ENCODE peak calls at places on chromosomes 1 and 21, in nine cellular contexts. One of them, this sample, is unnamed.

GRCh38 chr1:228367798-228368791 is 38.5 kb downstream of the TRIM11 start:
- DNase-seq in fibroblast of lung: no peak
- DNase-seq in H9: peak
- DNase-seq in astrocyte: no peak
- DNase-seq in fibroblast of pulmonary artery: no peak
- DNase-seq in activated B cell treated with CpG ODN at 0.5 μM for 24 hours: no peak
- DNase-seq in CD8-positive, alpha-beta T cell: no peak
- DNase-seq in astrocyte of the cerebellum: no peak
- DNase-seq in OCI-LY7: peak
- DNase-seq in this sample: no peak

GRCh38 chr1:3903141-3904005 is 3.3 kb upstream of the C1orf174 start:
- DNase-seq in fibroblast of lung: no peak
- DNase-seq in H9: no peak
- DNase-seq in astrocyte: no peak
- DNase-seq in fibroblast of pulmonary artery: no peak
- DNase-seq in activated B cell treated with CpG ODN at 0.5 μM for 24 hours: no peak
- DNase-seq in CD8-positive, alpha-beta T cell: no peak
- DNase-seq in astrocyte of the cerebellum: no peak
- DNase-seq in OCI-LY7: peak
- DNase-seq in this sample: no peak

GRCh38 chr1:108830119-108831008 is 26.5 kb downstream of the AKNAD1 start:
- DNase-seq in fibroblast of lung: peak
- DNase-seq in H9: no peak
- DNase-seq in astrocyte: peak
- DNase-seq in fibroblast of pulmonary artery: peak
- DNase-seq in activated B cell treated with CpG ODN at 0.5 μM for 24 hours: no peak
- DNase-seq in CD8-positive, alpha-beta T cell: no peak
- DNase-seq in astrocyte of the cerebellum: peak
- DNase-seq in OCI-LY7: no peak
- DNase-seq in this sample: no peak

GRCh38 chr1:233721003-233721595 is 107.2 kb downstream of the KCNK1 start:
- DNase-seq in fibroblast of lung: no peak
- DNase-seq in H9: no peak
- DNase-seq in astrocyte: no peak
- DNase-seq in fibroblast of pulmonary artery: no peak
- DNase-seq in activated B cell treated with CpG ODN at 0.5 μM for 24 hours: no peak
- DNase-seq in CD8-positive, alpha-beta T cell: no peak
- DNase-seq in astrocyte of the cerebellum: no peak
- DNase-seq in OCI-LY7: no peak
- DNase-seq in this sample: no peak

GRCh38 chr21:35575280-35575915 is 484.9 kb downstream of the SETD4 start:
- DNase-seq in fibroblast of lung: peak
- DNase-seq in H9: no peak
- DNase-seq in astrocyte: peak
- DNase-seq in fibroblast of pulmonary artery: peak
- DNase-seq in activated B cell treated with CpG ODN at 0.5 μM for 24 hours: no peak
- DNase-seq in CD8-positive, alpha-beta T cell: no peak
- DNase-seq in astrocyte of the cerebellum: peak
- DNase-seq in OCI-LY7: no peak
- DNase-seq in this sample: no peak

GRCh38 chr1:64111787-64112186 is 91.6 kb upstream of the UBE2U start:
- DNase-seq in fibroblast of lung: peak
- DNase-seq in H9: no peak
- DNase-seq in astrocyte: no peak
- DNase-seq in fibroblast of pulmonary artery: no peak
- DNase-seq in activated B cell treated with CpG ODN at 0.5 μM for 24 hours: no peak
- DNase-seq in CD8-positive, alpha-beta T cell: no peak
- DNase-seq in astrocyte of the cerebellum: no peak
- DNase-seq in OCI-LY7: no peak
- DNase-seq in this sample: no peak

GRCh38 chr1:52629021-52629643 is 3.8 kb upstream of the SHISAL2A start:
- DNase-seq in fibroblast of lung: no peak
- DNase-seq in H9: peak
- DNase-seq in astrocyte: no peak
- DNase-seq in fibroblast of pulmonary artery: no peak
- DNase-seq in activated B cell treated with CpG ODN at 0.5 μM for 24 hours: no peak
- DNase-seq in CD8-positive, alpha-beta T cell: no peak
- DNase-seq in astrocyte of the cerebellum: no peak
- DNase-seq in OCI-LY7: no peak
- DNase-seq in this sample: no peak

GRCh38 chr1:190436615-190437014 is 41.0 kb downstream of the BRINP3 start:
- DNase-seq in fibroblast of lung: peak
- DNase-seq in H9: no peak
- DNase-seq in astrocyte: peak
- DNase-seq in fibroblast of pulmonary artery: peak
- DNase-seq in activated B cell treated with CpG ODN at 0.5 μM for 24 hours: no peak
- DNase-seq in CD8-positive, alpha-beta T cell: no peak
- DNase-seq in astrocyte of the cerebellum: peak
- DNase-seq in OCI-LY7: peak
- DNase-seq in this sample: no peak

GRCh38 chr21:39633043-39633442 is 20.3 kb downstream of the B3GALT5 start:
- DNase-seq in fibroblast of lung: peak
- DNase-seq in H9: no peak
- DNase-seq in astrocyte: peak
- DNase-seq in fibroblast of pulmonary artery: no peak
- DNase-seq in activated B cell treated with CpG ODN at 0.5 μM for 24 hours: no peak
- DNase-seq in CD8-positive, alpha-beta T cell: no peak
- DNase-seq in astrocyte of the cerebellum: no peak
- DNase-seq in OCI-LY7: no peak
- DNase-seq in this sample: no peak

GRCh38 chr1:46180082-46180616 is 3.9 kb upstream of the P3R3URF start:
- DNase-seq in fibroblast of lung: no peak
- DNase-seq in H9: peak
- DNase-seq in astrocyte: no peak
- DNase-seq in fibroblast of pulmonary artery: no peak
- DNase-seq in activated B cell treated with CpG ODN at 0.5 μM for 24 hours: no peak
- DNase-seq in CD8-positive, alpha-beta T cell: no peak
- DNase-seq in astrocyte of the cerebellum: no peak
- DNase-seq in OCI-LY7: peak
- DNase-seq in this sample: no peak

GRCh38 chr1:204598319-204598969 is 82.2 kb downstream of the MDM4 start:
- DNase-seq in fibroblast of lung: no peak
- DNase-seq in H9: no peak
- DNase-seq in astrocyte: no peak
- DNase-seq in fibroblast of pulmonary artery: no peak
- DNase-seq in activated B cell treated with CpG ODN at 0.5 μM for 24 hours: no peak
- DNase-seq in CD8-positive, alpha-beta T cell: no peak
- DNase-seq in astrocyte of the cerebellum: no peak
- DNase-seq in OCI-LY7: no peak
- DNase-seq in this sample: no peak

GRCh38 chr1:155086182-155086741 is 7.6 kb downstream of the EFNA3 start:
- DNase-seq in fibroblast of lung: no peak
- DNase-seq in H9: peak
- DNase-seq in astrocyte: no peak
- DNase-seq in fibroblast of pulmonary artery: peak
- DNase-seq in activated B cell treated with CpG ODN at 0.5 μM for 24 hours: peak
- DNase-seq in CD8-positive, alpha-beta T cell: peak
- DNase-seq in astrocyte of the cerebellum: no peak
- DNase-seq in OCI-LY7: peak
- DNase-seq in this sample: peak

DNA sequence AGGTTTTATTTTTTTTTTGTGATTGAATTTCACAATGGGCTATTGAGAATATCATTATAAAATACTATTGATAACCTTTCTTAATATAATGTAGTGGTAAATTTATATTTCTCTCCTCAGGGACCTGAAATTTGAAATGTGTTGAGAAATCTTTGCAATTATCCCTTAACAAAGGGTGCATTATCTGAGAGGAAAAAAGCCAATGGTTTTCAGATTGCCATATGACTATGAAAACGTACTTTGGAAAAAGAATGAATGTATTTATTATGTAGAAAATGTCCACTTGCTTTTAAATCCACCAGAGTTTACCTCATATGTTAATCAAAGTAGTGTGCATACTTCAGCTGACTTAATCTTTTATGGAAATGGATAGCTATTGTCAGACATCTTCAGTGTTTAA is 441.1 kb downstream of the AMY1C start:
- DNase-seq in fibroblast of lung: no peak
- DNase-seq in H9: no peak
- DNase-seq in astrocyte: no peak
- DNase-seq in fibroblast of pulmonary artery: no peak
- DNase-seq in activated B cell treated with CpG ODN at 0.5 μM for 24 hours: no peak
- DNase-seq in CD8-positive, alpha-beta T cell: no peak
- DNase-seq in astrocyte of the cerebellum: no peak
- DNase-seq in OCI-LY7: no peak
- DNase-seq in this sample: no peak
- TF ChIP-seq CTCF in fibroblast of lung: no peak
- TF ChIP-seq CTCF in H9: no peak
- TF ChIP-seq CTCF in astrocyte: no peak
- TF ChIP-seq CTCF in fibroblast of pulmonary artery: no peak
- TF ChIP-seq CTCF in activated B cell treated with CpG ODN at 0.5 μM for 24 hours: no peak
- TF ChIP-seq CTCF in CD8-positive, alpha-beta T cell: no peak
- TF ChIP-seq CTCF in astrocyte of the cerebellum: no peak
- TF ChIP-seq CTCF in OCI-LY7: no peak
- TF ChIP-seq CTCF in this sample: no peak

DNA sequence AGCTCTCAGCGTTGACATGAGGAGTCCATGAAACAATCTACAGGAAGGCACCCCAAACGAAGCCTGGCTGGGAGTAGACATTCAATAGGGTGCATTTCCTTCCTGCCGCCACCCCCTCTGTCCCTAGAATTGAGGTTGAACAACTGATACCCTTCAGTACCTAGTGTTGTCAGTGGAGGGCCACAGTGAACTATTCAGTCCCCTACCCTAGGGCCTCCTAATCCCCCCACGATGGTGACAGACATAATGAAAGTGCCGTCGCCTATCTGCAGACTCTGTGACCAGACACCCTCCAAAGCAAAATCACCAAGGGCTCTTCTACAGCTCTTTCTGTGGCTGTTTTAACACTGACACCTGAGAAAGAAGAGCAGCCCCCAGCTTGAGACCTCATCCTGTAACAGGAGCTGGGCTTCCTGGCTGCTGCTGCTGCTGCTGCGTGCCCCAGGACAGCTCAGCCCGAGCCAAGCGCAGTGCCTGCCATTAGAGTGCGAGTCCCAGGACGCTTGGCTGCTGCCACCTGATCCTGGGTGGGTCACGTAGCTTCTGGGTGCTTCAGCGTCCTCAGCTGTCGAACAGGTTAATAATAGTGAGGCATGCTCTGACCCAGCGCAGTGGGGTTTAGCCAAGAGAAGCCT is 183.0 kb downstream of the ZBTB18 start:
- DNase-seq in fibroblast of lung: no peak
- DNase-seq in H9: peak
- DNase-seq in astrocyte: no peak
- DNase-seq in fibroblast of pulmonary artery: no peak
- DNase-seq in activated B cell treated with CpG ODN at 0.5 μM for 24 hours: no peak
- DNase-seq in CD8-positive, alpha-beta T cell: no peak
- DNase-seq in astrocyte of the cerebellum: no peak
- DNase-seq in OCI-LY7: no peak
- DNase-seq in this sample: no peak
- TF ChIP-seq CTCF in fibroblast of lung: no peak
- TF ChIP-seq CTCF in H9: peak
- TF ChIP-seq CTCF in astrocyte: no peak
- TF ChIP-seq CTCF in fibroblast of pulmonary artery: no peak
- TF ChIP-seq CTCF in activated B cell treated with CpG ODN at 0.5 μM for 24 hours: no peak
- TF ChIP-seq CTCF in CD8-positive, alpha-beta T cell: no peak
- TF ChIP-seq CTCF in astrocyte of the cerebellum: no peak
- TF ChIP-seq CTCF in OCI-LY7: no peak
- TF ChIP-seq CTCF in this sample: no peak

GRCh38 chr1:170669586-170670332 is 5.8 kb downstream of the PRRX1 start:
- DNase-seq in fibroblast of lung: no peak
- DNase-seq in H9: peak
- DNase-seq in astrocyte: no peak
- DNase-seq in fibroblast of pulmonary artery: no peak
- DNase-seq in activated B cell treated with CpG ODN at 0.5 μM for 24 hours: no peak
- DNase-seq in CD8-positive, alpha-beta T cell: no peak
- DNase-seq in astrocyte of the cerebellum: no peak
- DNase-seq in OCI-LY7: no peak
- DNase-seq in this sample: no peak
- TF ChIP-seq CTCF in fibroblast of lung: no peak
- TF ChIP-seq CTCF in H9: no peak
- TF ChIP-seq CTCF in astrocyte: no peak
- TF ChIP-seq CTCF in fibroblast of pulmonary artery: no peak
- TF ChIP-seq CTCF in activated B cell treated with CpG ODN at 0.5 μM for 24 hours: no peak
- TF ChIP-seq CTCF in CD8-positive, alpha-beta T cell: no peak
- TF ChIP-seq CTCF in astrocyte of the cerebellum: no peak
- TF ChIP-seq CTCF in OCI-LY7: no peak
- TF ChIP-seq CTCF in this sample: no peak

GRCh38 chr1:216562383-216562782 is 139.1 kb upstream of the USH2A start:
- DNase-seq in fibroblast of lung: no peak
- DNase-seq in H9: no peak
- DNase-seq in astrocyte: no peak
- DNase-seq in fibroblast of pulmonary artery: no peak
- DNase-seq in activated B cell treated with CpG ODN at 0.5 μM for 24 hours: no peak
- DNase-seq in CD8-positive, alpha-beta T cell: no peak
- DNase-seq in astrocyte of the cerebellum: no peak
- DNase-seq in OCI-LY7: no peak
- DNase-seq in this sample: no peak

GRCh38 chr1:216563096-216563495 is 139.8 kb upstream of the USH2A start:
- DNase-seq in fibroblast of lung: no peak
- DNase-seq in H9: no peak
- DNase-seq in astrocyte: no peak
- DNase-seq in fibroblast of pulmonary artery: no peak
- DNase-seq in activated B cell treated with CpG ODN at 0.5 μM for 24 hours: no peak
- DNase-seq in CD8-positive, alpha-beta T cell: no peak
- DNase-seq in astrocyte of the cerebellum: no peak
- DNase-seq in OCI-LY7: no peak
- DNase-seq in this sample: no peak

GRCh38 chr1:216566809-216567208 is 143.6 kb upstream of the USH2A start:
- DNase-seq in fibroblast of lung: peak
- DNase-seq in H9: no peak
- DNase-seq in astrocyte: peak
- DNase-seq in fibroblast of pulmonary artery: peak
- DNase-seq in activated B cell treated with CpG ODN at 0.5 μM for 24 hours: no peak
- DNase-seq in CD8-positive, alpha-beta T cell: no peak
- DNase-seq in astrocyte of the cerebellum: peak
- DNase-seq in OCI-LY7: no peak
- DNase-seq in this sample: no peak
- TF ChIP-seq CTCF in fibroblast of lung: peak
- TF ChIP-seq CTCF in H9: peak
- TF ChIP-seq CTCF in astrocyte: peak
- TF ChIP-seq CTCF in fibroblast of pulmonary artery: peak
- TF ChIP-seq CTCF in activated B cell treated with CpG ODN at 0.5 μM for 24 hours: no peak
- TF ChIP-seq CTCF in CD8-positive, alpha-beta T cell: no peak
- TF ChIP-seq CTCF in astrocyte of the cerebellum: peak
- TF ChIP-seq CTCF in OCI-LY7: peak
- TF ChIP-seq CTCF in this sample: no peak

GRCh38 chr1:242847390-242847993 is 323.0 kb upstream of the PLD5 start:
- DNase-seq in fibroblast of lung: peak
- DNase-seq in H9: no peak
- DNase-seq in astrocyte: peak
- DNase-seq in fibroblast of pulmonary artery: peak
- DNase-seq in activated B cell treated with CpG ODN at 0.5 μM for 24 hours: no peak
- DNase-seq in CD8-positive, alpha-beta T cell: no peak
- DNase-seq in astrocyte of the cerebellum: peak
- DNase-seq in OCI-LY7: peak
- DNase-seq in this sample: no peak

GRCh38 chr1:242839101-242839500 is 314.6 kb upstream of the PLD5 start:
- DNase-seq in fibroblast of lung: no peak
- DNase-seq in H9: no peak
- DNase-seq in astrocyte: no peak
- DNase-seq in fibroblast of pulmonary artery: no peak
- DNase-seq in activated B cell treated with CpG ODN at 0.5 μM for 24 hours: no peak
- DNase-seq in CD8-positive, alpha-beta T cell: no peak
- DNase-seq in astrocyte of the cerebellum: no peak
- DNase-seq in OCI-LY7: no peak
- DNase-seq in this sample: no peak

DNA sequence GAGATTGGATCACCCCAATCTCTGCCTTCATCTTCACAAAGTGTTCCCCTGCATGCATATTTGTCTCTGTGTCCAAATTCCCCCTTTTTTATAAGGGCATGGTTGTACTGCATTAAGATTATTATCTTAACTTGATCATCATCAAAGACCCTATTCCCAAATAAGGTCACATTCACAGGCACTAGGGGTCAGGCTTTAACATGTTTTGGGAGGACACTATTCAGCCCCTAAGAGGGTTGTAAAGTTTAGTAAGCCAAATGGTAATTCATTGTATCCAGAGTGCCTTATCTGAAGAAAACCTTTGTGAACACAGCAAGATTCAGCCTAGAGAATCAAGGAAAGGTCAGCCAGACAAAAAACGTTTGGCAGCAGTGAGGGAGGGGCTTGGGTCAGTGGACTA is 317.6 kb upstream of the PLD5 start:
- DNase-seq in fibroblast of lung: no peak
- DNase-seq in H9: no peak
- DNase-seq in astrocyte: no peak
- DNase-seq in fibroblast of pulmonary artery: no peak
- DNase-seq in activated B cell treated with CpG ODN at 0.5 μM for 24 hours: no peak
- DNase-seq in CD8-positive, alpha-beta T cell: no peak
- DNase-seq in astrocyte of the cerebellum: no peak
- DNase-seq in OCI-LY7: no peak
- DNase-seq in this sample: no peak
- TF ChIP-seq CTCF in fibroblast of lung: no peak
- TF ChIP-seq CTCF in H9: peak
- TF ChIP-seq CTCF in astrocyte: no peak
- TF ChIP-seq CTCF in fibroblast of pulmonary artery: no peak
- TF ChIP-seq CTCF in activated B cell treated with CpG ODN at 0.5 μM for 24 hours: no peak
- TF ChIP-seq CTCF in CD8-positive, alpha-beta T cell: no peak
- TF ChIP-seq CTCF in astrocyte of the cerebellum: no peak
- TF ChIP-seq CTCF in OCI-LY7: no peak
- TF ChIP-seq CTCF in this sample: no peak